ENCODE peak calls at places on chromosomes 3 and 15, in nine cellular contexts. E is tibial nerve, A is heart left ventricle, T is A549, Z is breast epithelium, X is K562, D is transverse colon, K is IMR-90, B is prostate gland. U is an unnamed sample.

GRCh38 chr3:27034255-27034654 is 334.9 kb downstream of the NEK10 start:
- DNase-seq in A (no peak), T (no peak), E (no peak), X (no peak), D (no peak), Z (no peak), K (no peak), B (no peak), U (no peak)

GRCh38 chr3:15797600-15798303 is at the start of gene ANKRD28:
- DNase-seq in T (peak; percentile 45), A (no peak), X (peak; percentile 59), K (peak; percentile 98), E (no peak), B (no peak), Z (no peak), D (no peak), U (peak; percentile 50)

GRCh38 chr15:71337197-71337845 is 222.1 kb downstream of the THSD4 start:
- DNase-seq in T (no peak), X (no peak), B (peak; percentile 77), Z (peak; percentile 55), A (no peak), K (no peak), E (no peak), D (no peak), U (no peak)

GRCh38 chr15:70193734-70194133 is 96.0 kb upstream of the TLE3 start:
- DNase-seq in B (no peak), T (no peak), E (no peak), X (no peak), D (no peak), K (no peak), A (no peak), Z (no peak), U (no peak)

GRCh38 chr15:51051776-51052175 is 42.9 kb downstream of the TNFAIP8L3 start:
- DNase-seq in E (no peak), K (no peak), T (no peak), D (peak; percentile 19), Z (peak; percentile 77), B (peak; percentile 48), A (peak; percentile 51), X (no peak), U (no peak)

GRCh38 chr3:32392530-32393302 is 1.1 kb downstream of the CMTM7 start:
- DNase-seq in T (peak; percentile 14), D (peak; percentile 42), Z (peak; percentile 75), A (peak; percentile 46), X (no peak), K (peak; percentile 77), B (peak; percentile 16), E (no peak), U (peak; percentile 43)

GRCh38 chr15:63246691-63247464 is 30.5 kb upstream of the APH1B start:
- DNase-seq in K (peak; percentile 91), D (no peak), A (no peak), T (no peak), B (peak; percentile 5), E (no peak), X (no peak), Z (no peak), U (no peak)

GRCh38 chr15:25728816-25729215 is 134.3 kb downstream of the ATP10A start:
- DNase-seq in A (no peak), E (no peak), X (no peak), T (no peak), B (no peak), Z (peak; percentile 10), K (no peak), D (no peak), U (no peak)

GRCh38 chr3:61250784-61251173 is 473 bp downstream of the FHIT start:
- DNase-seq in T (no peak), A (peak; percentile 30), X (peak; percentile 22), B (peak; percentile 29), Z (peak; percentile 62), K (no peak), E (peak; percentile 24), D (peak; percentile 40), U (peak; percentile 58)

GRCh38 chr3:61252836-61253235 is 1.6 kb upstream of the FHIT start:
- DNase-seq in E (no peak), B (no peak), T (no peak), Z (no peak), A (no peak), K (no peak), X (no peak), D (no peak), U (no peak)

GRCh38 chr3:61248496-61248895 is 2.8 kb downstream of the FHIT start:
- DNase-seq in T (no peak), E (no peak), Z (no peak), D (no peak), B (no peak), K (no peak), X (no peak), A (no peak), U (no peak)

GRCh38 chr3:61253756-61254155 is 2.5 kb upstream of the FHIT start:
- DNase-seq in D (no peak), X (no peak), A (no peak), T (no peak), Z (no peak), B (no peak), K (no peak), E (no peak), U (no peak)

GRCh38 chr3:61251174-61251972 is at the start of gene FHIT:
- DNase-seq in X (peak; percentile 93), T (peak; percentile 78), D (peak; percentile 95), K (peak; percentile 87), B (peak; percentile 94), Z (peak; percentile 94), A (peak; percentile 96), E (peak; percentile 89), U (peak; percentile 94)
- TF ChIP-seq POLR2A in X (peak; percentile 76), T (no peak), D (peak; percentile 53), K (no peak), B (peak; percentile 41), Z (peak; percentile 41), A (peak; percentile 54), E (no peak), U (peak; percentile 63)

GRCh38 chr3:23944007-23944760 is 902 bp upstream of the NR1D2 start:
- DNase-seq in K (no peak), T (no peak), E (no peak), D (no peak), Z (no peak), B (no peak), A (no peak), X (no peak), U (peak; percentile 27)

GRCh38 chr3:23945653-23945902 is 492 bp downstream of the NR1D2 start:
- DNase-seq in Z (no peak), A (no peak), B (no peak), D (no peak), K (no peak), X (no peak), E (no peak), T (no peak), U (no peak)

GRCh38 chr3:23945903-23946751 is 1.0 kb downstream of the NR1D2 start:
- DNase-seq in E (peak; percentile 97), A (peak; percentile 99), B (peak; percentile 98), D (peak; percentile 99), T (peak; percentile 91), K (peak; percentile 93), X (peak; percentile 99), Z (peak; percentile 97), U (peak; percentile 98)

GRCh38 chr3:23942546-23942945 is 2.5 kb upstream of the NR1D2 start:
- DNase-seq in E (no peak), Z (no peak), K (no peak), A (no peak), D (no peak), X (no peak), T (no peak), B (no peak), U (no peak)

DNA sequence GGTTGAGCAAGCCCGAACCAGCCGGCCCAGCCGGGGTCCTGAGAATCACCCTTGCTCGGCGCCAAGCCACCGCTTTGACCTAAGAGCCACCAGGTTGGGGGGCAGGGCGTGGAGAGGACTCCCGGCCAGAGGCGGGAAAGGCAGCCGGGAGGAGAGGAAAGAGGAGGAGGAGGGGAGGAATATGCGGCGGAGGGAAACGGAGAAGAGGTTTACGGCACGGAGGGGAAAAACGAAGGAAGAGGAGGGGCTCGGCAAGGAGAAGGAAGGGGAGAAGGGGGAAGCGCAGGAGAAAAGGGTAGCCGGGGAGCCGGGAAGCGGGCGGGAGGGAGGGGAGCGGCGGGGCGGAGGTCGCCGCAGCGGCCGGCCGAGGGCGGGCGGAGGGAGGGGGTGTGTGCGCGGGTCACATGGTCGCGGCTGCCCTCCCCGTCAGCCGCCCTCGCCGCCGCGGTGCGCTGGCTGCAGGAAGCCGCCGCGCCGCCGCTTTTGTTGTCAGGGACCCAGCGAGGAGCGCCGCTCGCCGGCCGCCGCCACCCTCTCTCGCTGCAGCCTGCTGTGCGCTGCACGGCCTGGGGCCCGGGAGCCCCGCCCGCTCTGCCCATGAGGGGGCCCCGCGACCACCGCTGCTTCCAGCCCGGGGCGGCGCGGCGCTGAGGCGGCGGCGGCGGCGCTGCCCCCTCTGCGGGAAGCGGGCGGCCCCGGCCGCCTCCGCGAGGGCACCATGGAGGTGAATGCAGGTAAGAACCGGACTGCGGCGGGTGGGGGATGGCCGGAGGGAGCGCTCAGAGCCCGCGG is at the start of gene NR1D2:
- DNase-seq in T (peak; percentile 74), K (peak; percentile 73), A (peak; percentile 92), E (peak; percentile 73), D (peak; percentile 89), X (peak; percentile 92), Z (peak; percentile 70), B (peak; percentile 83), U (peak; percentile 90)
- TF ChIP-seq POLR2A in T (no peak), K (peak; percentile 91), A (peak; percentile 65), E (peak; percentile 87), D (peak; percentile 63), X (peak; percentile 62), Z (no peak), B (peak; percentile 89), U (no peak)

GRCh38 chr3:50617096-50617791 is at the start of gene MAPKAPK3:
- DNase-seq in Z (no peak), D (peak; percentile 66), K (no peak), X (no peak), A (peak; percentile 54), E (no peak), T (no peak), B (no peak), U (peak; percentile 77)
- TF ChIP-seq POLR2A in Z (no peak), D (peak; percentile 66), K (no peak), X (peak; percentile 52), A (no peak), E (no peak), T (no peak), B (no peak), U (peak; percentile 8)

GRCh38 chr3:196177967-196178366 is 33.2 kb downstream of the ZDHHC19 start:
- DNase-seq in B (no peak), A (no peak), K (no peak), X (no peak), T (no peak), Z (no peak), E (no peak), D (peak; percentile 71), U (no peak)

GRCh38 chr3:196181127-196181546 is 30.1 kb downstream of the ZDHHC19 start:
- DNase-seq in B (no peak), X (no peak), T (no peak), Z (no peak), K (no peak), A (no peak), D (no peak), E (no peak), U (peak; percentile 36)

GRCh38 chr3:196180346-196180745 is 30.9 kb downstream of the ZDHHC19 start:
- DNase-seq in T (no peak), B (no peak), D (no peak), E (no peak), A (no peak), K (no peak), Z (no peak), X (no peak), U (no peak)

GRCh38 chr3:196178993-196179379 is 32.2 kb downstream of the ZDHHC19 start:
- DNase-seq in T (no peak), D (no peak), B (no peak), X (no peak), K (no peak), Z (no peak), E (no peak), A (no peak), U (no peak)

DNA sequence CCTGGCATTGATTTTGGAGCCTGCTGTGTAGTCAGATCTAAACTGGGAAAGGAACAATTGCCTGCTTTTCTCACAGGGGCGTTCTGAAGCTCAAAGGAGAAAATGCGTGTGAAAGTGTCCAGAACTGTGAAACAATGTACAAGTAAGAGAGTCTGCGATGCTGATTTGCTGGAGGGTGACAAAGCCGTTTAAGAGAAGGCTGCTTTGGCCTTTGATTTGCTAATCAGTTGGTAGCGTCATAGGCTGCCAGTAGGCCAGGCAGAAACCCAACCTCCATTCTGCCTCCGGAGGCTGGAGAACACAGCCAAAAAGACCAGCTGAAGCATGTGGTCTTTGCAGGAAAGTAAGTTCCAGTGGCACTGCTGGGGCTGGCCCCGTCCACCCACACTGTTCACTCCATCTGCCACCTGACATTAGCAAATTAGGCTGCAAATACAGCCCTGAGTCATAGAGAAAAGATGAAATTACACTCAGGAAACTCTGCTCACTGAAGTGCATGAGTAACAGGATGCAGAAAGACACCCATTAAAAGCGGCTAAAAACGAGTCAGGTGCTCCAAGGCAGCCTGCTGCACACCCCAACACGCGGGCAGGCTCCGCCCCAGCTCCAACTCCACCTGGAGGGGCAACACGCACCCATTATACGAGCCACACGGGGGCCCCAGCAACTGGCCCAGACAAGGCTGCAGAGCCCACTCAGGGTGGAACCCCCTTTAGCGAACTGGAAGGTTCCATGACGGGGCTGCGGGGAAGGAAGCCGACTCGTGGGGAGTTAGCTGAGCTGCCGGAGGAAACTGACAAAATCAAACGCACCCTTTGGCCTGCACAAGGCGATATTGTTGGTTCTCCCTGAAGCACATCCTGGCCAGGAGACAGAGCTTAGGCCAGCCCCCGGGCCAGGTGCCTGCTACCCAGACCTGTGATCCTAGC is 31.6 kb downstream of the ZDHHC19 start:
- DNase-seq in T (no peak), X (peak; percentile 50), B (no peak), Z (no peak), K (peak; percentile 77), E (no peak), A (no peak), D (peak; percentile 52), U (peak; percentile 64)
- TF ChIP-seq POLR2A in T (no peak), X (no peak), B (no peak), Z (no peak), K (no peak), E (no peak), A (no peak), D (peak; percentile 22), U (peak; percentile 88)